ENCODE peak calls at places on chromosomes 13 and 19, in seven cellular contexts. A is pancreas, R is breast epithelium, E is GM23248, O is psoas muscle, C is mammary epithelial cell, I is colonic mucosa. P is an unnamed sample.

GRCh38 chr13:29801737-29802305 is 48.6 kb downstream of the UBL3 start:
- DNase-seq in A (no peak), R (no peak), E (peak), O (no peak), C (no peak), I (no peak), P (no peak)

GRCh38 chr19:11504502-11505031 is 1.1 kb downstream of the ZNF653 start:
- DNase-seq in A (no peak), R (no peak), E (no peak), O (no peak), C (no peak), I (no peak), P (no peak)

GRCh38 chr19:43148233-43148632 is 38.1 kb downstream of the PSG5 start:
- DNase-seq in A (no peak), R (no peak), E (peak), O (no peak), C (peak), I (no peak), P (no peak)

GRCh38 chr19:56309511-56310185 is 5.0 kb downstream of the ZSCAN5A start:
- DNase-seq in A (peak), R (no peak), E (peak), O (peak), C (peak), I (peak), P (peak)

GRCh38 chr19:54415208-54415900 is at the start of gene TTYH1:
- DNase-seq in A (peak), R (no peak), E (no peak), O (no peak), C (no peak), I (no peak), P (no peak)

GRCh38 chr13:104954210-104954609 is 1581.3 kb downstream of the EFNB2 start:
- DNase-seq in A (no peak), R (no peak), E (no peak), O (no peak), C (no peak), I (no peak), P (peak)

GRCh38 chr19:38932425-38933179 is 1.9 kb downstream of the MRPS12 start:
- DNase-seq in A (peak), R (no peak), E (peak), O (no peak), C (no peak), I (no peak), P (peak)

GRCh38 chr13:50421457-50422130 is 406.4 kb downstream of the KCNRG start:
- DNase-seq in A (no peak), R (no peak), E (peak), O (no peak), C (peak), I (no peak), P (no peak)

GRCh38 chr19:55301459-55302331 is 17.9 kb downstream of the BRSK1 start:
- DNase-seq in A (peak), R (peak), E (peak), O (peak), C (peak), I (peak), P (peak)

GRCh38 chr19:30369833-30370232 is 2.4 kb upstream of the ZNF536 start:
- DNase-seq in A (no peak), R (no peak), E (no peak), O (no peak), C (no peak), I (no peak), P (no peak)

GRCh38 chr19:11067356-11068113 is 21.7 kb upstream of the LDLR start:
- DNase-seq in A (no peak), R (no peak), E (peak), O (no peak), C (no peak), I (no peak), P (no peak)

GRCh38 chr13:89052699-89053098 is 1381.5 kb downstream of the SLITRK5 start:
- DNase-seq in A (no peak), R (no peak), E (no peak), O (no peak), C (no peak), I (no peak), P (no peak)

GRCh38 chr13:34246511-34246910 is 428.6 kb downstream of the RFC3 start:
- DNase-seq in A (no peak), R (no peak), E (no peak), O (no peak), C (peak), I (no peak), P (no peak)

GRCh38 chr13:110179858-110180156 is 127.2 kb downstream of the COL4A1 start:
- DNase-seq in A (no peak), R (no peak), E (no peak), O (no peak), C (no peak), I (no peak), P (no peak)

GRCh38 chr13:97335488-97336134 is 98.4 kb upstream of the RAP2A start:
- DNase-seq in A (no peak), R (no peak), E (no peak), O (no peak), C (no peak), I (no peak), P (no peak)

GRCh38 chr19:7013678-7014077 is 7.6 kb downstream of the MBD3L2B start:
- DNase-seq in A (no peak), R (no peak), E (peak), O (no peak), C (peak), I (peak), P (peak)

GRCh38 chr19:54164369-54165068 is 5.0 kb upstream of the LENG1 start:
- DNase-seq in A (peak), R (no peak), E (peak), O (no peak), C (no peak), I (peak), P (peak)

GRCh38 chr13:57740719-57741118 is 109.2 kb downstream of the PCDH17 start:
- DNase-seq in A (no peak), R (no peak), E (no peak), O (no peak), C (no peak), I (no peak), P (no peak)

GRCh38 chr13:99281811-99282263 is 23.7 kb upstream of the GPR18 start:
- DNase-seq in A (no peak), R (no peak), E (peak), O (peak), C (no peak), I (peak), P (no peak)

GRCh38 chr19:29308977-29309520 is 96.1 kb upstream of the UQCRFS1 start:
- DNase-seq in A (no peak), R (no peak), E (no peak), O (no peak), C (no peak), I (no peak), P (no peak)
- H3K4me3 ChIP-seq in A (no peak), R (no peak), E (no peak), O (no peak), C (no peak), I (no peak), P (no peak)

DNA sequence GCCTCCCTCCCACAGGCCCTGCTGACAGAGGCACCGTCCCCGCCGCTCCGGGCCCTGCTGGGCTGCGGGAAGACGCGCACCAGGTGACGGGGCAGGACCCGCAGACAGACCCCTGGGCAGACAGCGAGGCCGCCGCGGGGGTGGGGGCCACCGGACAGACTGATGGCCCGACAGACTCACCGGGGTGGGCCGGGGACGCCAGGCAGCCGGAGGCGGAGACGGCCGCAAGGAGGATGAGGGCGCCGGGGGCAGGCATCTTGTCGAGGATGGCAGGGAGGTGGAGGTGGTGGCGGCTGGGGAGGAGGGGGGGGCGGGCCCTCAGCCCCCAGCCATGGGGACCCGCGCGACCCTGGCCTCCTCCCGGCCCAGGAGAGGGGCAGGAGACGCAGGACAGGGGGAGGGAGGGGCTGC is 309 bp downstream of the LMTK3 start:
- DNase-seq in A (no peak), R (no peak), E (no peak), O (no peak), C (no peak), I (no peak), P (no peak)
- H3K4me3 ChIP-seq in A (no peak), R (peak), E (no peak), O (no peak), C (no peak), I (no peak), P (no peak)

DNA sequence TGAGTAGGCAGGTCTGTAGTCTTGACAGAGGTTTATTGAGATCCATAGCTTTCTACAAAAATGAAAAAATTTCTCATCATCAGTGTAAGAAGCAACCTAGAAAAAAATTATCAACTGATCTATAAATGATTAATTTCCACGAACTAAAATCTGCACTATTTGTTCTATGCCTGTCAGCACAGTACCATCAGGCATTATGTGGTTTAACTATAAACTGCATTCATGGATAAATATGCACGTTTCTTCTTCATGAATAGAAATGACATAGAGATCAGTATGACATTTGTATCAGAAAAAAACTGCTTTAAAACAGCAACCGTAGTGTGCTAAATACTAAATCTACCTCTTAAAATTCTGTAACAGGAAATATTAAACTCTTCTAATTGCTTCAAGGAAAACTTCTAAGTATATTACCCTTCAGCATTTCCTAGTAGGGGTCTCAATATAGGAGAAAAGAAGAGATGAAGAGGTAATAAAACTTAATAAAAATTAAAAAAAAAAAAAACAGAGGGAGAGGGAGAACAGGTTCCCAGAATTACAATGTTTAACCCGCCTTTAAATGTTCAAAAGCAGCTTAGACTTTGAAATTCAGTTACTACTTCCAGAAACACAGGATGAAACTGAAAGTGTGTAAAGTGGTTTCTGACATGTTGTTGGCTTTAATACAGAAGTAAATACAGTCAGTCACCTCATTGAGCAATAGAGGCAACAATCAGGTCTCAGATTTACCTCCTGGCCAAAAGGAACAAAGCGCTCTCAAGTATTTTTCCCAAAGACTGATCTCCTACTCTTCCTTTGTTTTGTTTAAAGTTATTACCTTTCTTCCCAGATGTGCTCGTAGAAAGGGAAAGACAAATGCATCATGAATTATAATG is 144.4 kb downstream of the DIAPH3 start:
- DNase-seq in A (no peak), R (no peak), E (no peak), O (no peak), C (peak), I (no peak), P (peak)
- H3K4me3 ChIP-seq in A (no peak), R (no peak), E (no peak), O (no peak), C (no peak), I (no peak), P (peak)

DNA sequence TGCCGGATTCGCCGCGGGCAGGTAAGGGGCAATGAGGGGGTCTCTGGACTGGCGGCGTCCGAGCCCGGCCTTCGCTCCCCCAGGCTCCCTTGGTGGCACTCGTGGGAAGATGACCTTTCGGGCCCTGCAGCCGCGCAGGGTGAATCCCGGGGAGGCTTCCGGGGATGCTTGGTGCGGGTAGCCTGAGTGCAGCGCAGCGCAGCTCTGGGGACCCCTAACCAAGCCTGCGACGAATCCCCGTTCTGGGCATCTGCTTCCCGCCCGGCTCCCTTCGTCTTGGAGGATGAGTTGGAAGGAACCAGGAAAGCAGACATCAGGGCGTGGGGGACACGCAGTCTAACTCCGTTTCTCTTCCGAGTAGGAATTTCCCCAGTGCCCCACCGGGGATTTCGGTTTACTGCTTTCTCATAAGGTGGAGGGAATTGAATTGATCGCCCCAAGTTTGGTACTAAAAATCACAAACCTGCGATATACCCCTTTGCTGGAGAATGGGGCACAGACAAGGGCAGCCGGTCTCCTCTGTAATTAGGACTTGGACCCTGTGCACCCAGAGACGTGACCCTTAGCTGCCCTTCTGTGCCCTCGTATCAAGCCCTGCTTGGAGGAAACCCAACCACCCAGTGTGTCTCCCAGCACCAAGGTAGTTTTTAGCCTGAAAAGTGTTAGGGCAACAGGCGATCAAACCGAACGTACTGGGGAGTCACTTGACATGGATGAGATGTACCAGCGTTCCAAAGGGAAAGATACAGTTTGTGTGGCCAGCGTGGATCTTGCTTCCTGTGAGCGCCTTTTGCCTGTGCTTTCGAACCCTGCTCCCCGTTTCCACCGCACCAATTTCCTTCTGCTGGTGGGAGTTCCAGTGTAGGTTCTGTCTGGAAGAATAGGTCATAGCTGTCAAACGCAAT is 1.0 kb downstream of the GPC5 start:
- DNase-seq in A (no peak), R (no peak), E (no peak), O (peak), C (no peak), I (no peak), P (no peak)
- H3K4me3 ChIP-seq in A (peak), R (peak), E (no peak), O (peak), C (peak), I (peak), P (peak)

GRCh38 chr19:47350599-47350998 is 1.5 kb downstream of the DHX34 start:
- DNase-seq in A (no peak), R (no peak), E (peak), O (no peak), C (no peak), I (no peak), P (no peak)
- H3K4me3 ChIP-seq in A (no peak), R (no peak), E (no peak), O (no peak), C (no peak), I (no peak), P (peak)

GRCh38 chr19:48630289-48631036 is 6.7 kb downstream of the DBP start:
- DNase-seq in A (peak), R (no peak), E (peak), O (peak), C (no peak), I (peak), P (no peak)
- H3K4me3 ChIP-seq in A (no peak), R (no peak), E (no peak), O (peak), C (no peak), I (peak), P (no peak)

P was measured in adipocyte.